ENCODE peak calls at places on chromosomes 6 and 20, in eight cellular contexts. One of them, this sample, is unnamed.

GRCh38 chr20:62361799-62362589 is 5.1 kb downstream of the LAMA5 start:
- DNase-seq in SJSA1: no peak
- DNase-seq in SK-N-DZ: no peak
- DNase-seq in DMS79: no peak
- DNase-seq in CD4-positive, alpha-beta memory T cell: no peak
- DNase-seq in GM23338: peak
- DNase-seq in effector CD4-positive, alpha-beta T cell: no peak
- DNase-seq in AG09309: no peak
- DNase-seq in this sample: no peak

GRCh38 chr20:2814076-2814475 is 711 bp upstream of the C20orf141 start:
- DNase-seq in SJSA1: no peak
- DNase-seq in SK-N-DZ: no peak
- DNase-seq in DMS79: no peak
- DNase-seq in CD4-positive, alpha-beta memory T cell: no peak
- DNase-seq in GM23338: no peak
- DNase-seq in effector CD4-positive, alpha-beta T cell: no peak
- DNase-seq in AG09309: no peak
- DNase-seq in this sample: no peak

GRCh38 chr20:31718952-31719643 is 3.6 kb downstream of the BCL2L1 start:
- DNase-seq in SJSA1: no peak
- DNase-seq in SK-N-DZ: no peak
- DNase-seq in DMS79: peak
- DNase-seq in CD4-positive, alpha-beta memory T cell: no peak
- DNase-seq in GM23338: peak
- DNase-seq in effector CD4-positive, alpha-beta T cell: no peak
- DNase-seq in AG09309: no peak
- DNase-seq in this sample: no peak

GRCh38 chr6:118770112-118770788 is 118.9 kb upstream of the CEP85L start:
- DNase-seq in SJSA1: no peak
- DNase-seq in SK-N-DZ: peak
- DNase-seq in DMS79: peak
- DNase-seq in CD4-positive, alpha-beta memory T cell: no peak
- DNase-seq in GM23338: no peak
- DNase-seq in effector CD4-positive, alpha-beta T cell: no peak
- DNase-seq in AG09309: no peak
- DNase-seq in this sample: no peak

GRCh38 chr20:1619861-1620444 is at the start of gene SIRPB1:
- DNase-seq in SJSA1: peak
- DNase-seq in SK-N-DZ: no peak
- DNase-seq in DMS79: no peak
- DNase-seq in CD4-positive, alpha-beta memory T cell: no peak
- DNase-seq in GM23338: no peak
- DNase-seq in effector CD4-positive, alpha-beta T cell: no peak
- DNase-seq in AG09309: no peak
- DNase-seq in this sample: no peak

GRCh38 chr6:117776441-117776840 is 101.2 kb downstream of the NUS1 start:
- DNase-seq in SJSA1: peak
- DNase-seq in SK-N-DZ: no peak
- DNase-seq in DMS79: no peak
- DNase-seq in CD4-positive, alpha-beta memory T cell: no peak
- DNase-seq in GM23338: peak
- DNase-seq in effector CD4-positive, alpha-beta T cell: no peak
- DNase-seq in AG09309: peak
- DNase-seq in this sample: no peak

GRCh38 chr20:22402550-22402949 is 181.8 kb downstream of the FOXA2 start:
- DNase-seq in SJSA1: no peak
- DNase-seq in SK-N-DZ: no peak
- DNase-seq in DMS79: no peak
- DNase-seq in CD4-positive, alpha-beta memory T cell: no peak
- DNase-seq in GM23338: no peak
- DNase-seq in effector CD4-positive, alpha-beta T cell: no peak
- DNase-seq in AG09309: no peak
- DNase-seq in this sample: no peak

GRCh38 chr6:124512431-124512830 is 449.8 kb upstream of the RNF217 start:
- DNase-seq in SJSA1: no peak
- DNase-seq in SK-N-DZ: no peak
- DNase-seq in DMS79: no peak
- DNase-seq in CD4-positive, alpha-beta memory T cell: no peak
- DNase-seq in GM23338: no peak
- DNase-seq in effector CD4-positive, alpha-beta T cell: no peak
- DNase-seq in AG09309: no peak
- DNase-seq in this sample: no peak

GRCh38 chr20:61499859-61500258 is 247.8 kb downstream of the CDH4 start:
- DNase-seq in SJSA1: no peak
- DNase-seq in SK-N-DZ: no peak
- DNase-seq in DMS79: no peak
- DNase-seq in CD4-positive, alpha-beta memory T cell: no peak
- DNase-seq in GM23338: no peak
- DNase-seq in effector CD4-positive, alpha-beta T cell: no peak
- DNase-seq in AG09309: no peak
- DNase-seq in this sample: no peak

This sample was measured in dorsolateral prefrontal cortex.